ENCODE peak calls at places on chromosomes 7 and 10, in ten cellular contexts. One of them, this sample, is unnamed.

GRCh38 chr7:37495574-37496184 is 47.0 kb upstream of the ELMO1 start:
- DNase-seq in left lung: no peak
- DNase-seq in glomerular endothelial cell: no peak
- DNase-seq in WTC11: no peak
- DNase-seq in Calu3: no peak
- DNase-seq in AG09319: peak
- DNase-seq in hypothalamus: no peak
- DNase-seq in A549: peak
- DNase-seq in hepatocyte: peak
- DNase-seq in lung microvascular endothelial cell: peak
- DNase-seq in this sample: peak

GRCh38 chr7:101913876-101914275 is 96.5 kb downstream of the CUX1 start:
- DNase-seq in left lung: no peak
- DNase-seq in glomerular endothelial cell: no peak
- DNase-seq in WTC11: no peak
- DNase-seq in Calu3: no peak
- DNase-seq in AG09319: no peak
- DNase-seq in hypothalamus: no peak
- DNase-seq in A549: no peak
- DNase-seq in hepatocyte: no peak
- DNase-seq in lung microvascular endothelial cell: no peak
- DNase-seq in this sample: no peak

GRCh38 chr7:18916826-18917225 is 200.6 kb downstream of the TWIST1 start:
- DNase-seq in left lung: no peak
- DNase-seq in glomerular endothelial cell: no peak
- DNase-seq in WTC11: no peak
- DNase-seq in Calu3: no peak
- DNase-seq in AG09319: no peak
- DNase-seq in hypothalamus: no peak
- DNase-seq in A549: no peak
- DNase-seq in hepatocyte: no peak
- DNase-seq in lung microvascular endothelial cell: no peak
- DNase-seq in this sample: no peak

GRCh38 chr10:91343010-91343409 is 67.1 kb upstream of the HECTD2 start:
- DNase-seq in left lung: no peak
- DNase-seq in glomerular endothelial cell: no peak
- DNase-seq in WTC11: no peak
- DNase-seq in Calu3: no peak
- DNase-seq in AG09319: no peak
- DNase-seq in hypothalamus: no peak
- DNase-seq in A549: no peak
- DNase-seq in hepatocyte: no peak
- DNase-seq in lung microvascular endothelial cell: no peak
- DNase-seq in this sample: no peak

GRCh38 chr7:124536156-124536762 is 229.3 kb downstream of the GPR37 start:
- DNase-seq in left lung: no peak
- DNase-seq in glomerular endothelial cell: no peak
- DNase-seq in WTC11: no peak
- DNase-seq in Calu3: no peak
- DNase-seq in AG09319: no peak
- DNase-seq in hypothalamus: no peak
- DNase-seq in A549: no peak
- DNase-seq in hepatocyte: no peak
- DNase-seq in lung microvascular endothelial cell: peak
- DNase-seq in this sample: peak

GRCh38 chr7:137772748-137773147 is 74.0 kb downstream of the DGKI start:
- DNase-seq in left lung: no peak
- DNase-seq in glomerular endothelial cell: peak
- DNase-seq in WTC11: no peak
- DNase-seq in Calu3: no peak
- DNase-seq in AG09319: no peak
- DNase-seq in hypothalamus: no peak
- DNase-seq in A549: no peak
- DNase-seq in hepatocyte: no peak
- DNase-seq in lung microvascular endothelial cell: peak
- DNase-seq in this sample: peak

GRCh38 chr7:134814730-134815364 is 35.4 kb downstream of the CALD1 start:
- DNase-seq in left lung: no peak
- DNase-seq in glomerular endothelial cell: no peak
- DNase-seq in WTC11: no peak
- DNase-seq in Calu3: no peak
- DNase-seq in AG09319: no peak
- DNase-seq in hypothalamus: no peak
- DNase-seq in A549: no peak
- DNase-seq in hepatocyte: no peak
- DNase-seq in lung microvascular endothelial cell: no peak
- DNase-seq in this sample: no peak

GRCh38 chr7:77570330-77571011 is 33.4 kb downstream of the PTPN12 start:
- DNase-seq in left lung: no peak
- DNase-seq in glomerular endothelial cell: no peak
- DNase-seq in WTC11: no peak
- DNase-seq in Calu3: no peak
- DNase-seq in AG09319: peak
- DNase-seq in hypothalamus: no peak
- DNase-seq in A549: no peak
- DNase-seq in hepatocyte: no peak
- DNase-seq in lung microvascular endothelial cell: peak
- DNase-seq in this sample: peak

GRCh38 chr10:103661198-103661950 is 167.9 kb downstream of the NEURL1 start:
- DNase-seq in left lung: peak
- DNase-seq in glomerular endothelial cell: no peak
- DNase-seq in WTC11: peak
- DNase-seq in Calu3: peak
- DNase-seq in AG09319: peak
- DNase-seq in hypothalamus: no peak
- DNase-seq in A549: no peak
- DNase-seq in hepatocyte: peak
- DNase-seq in lung microvascular endothelial cell: peak
- DNase-seq in this sample: no peak

This sample was measured in dermis microvascular lymphatic vessel endothelial cell.